ENCODE peak calls at places on chromosome 10, in nine cellular contexts. W, Q, G, Z, Y, I, R, J and O are unnamed samples.

GRCh38 chr10:120607710-120608703 is 151.0 kb downstream of the PLPP4 start:
- DNase-seq in W (peak; percentile 22), Q (no peak), G (no peak), Z (peak; percentile 70), Y (peak; percentile 24), I (no peak), R (no peak), J (peak; percentile 5), O (no peak)

GRCh38 chr10:119655566-119656001 is 4.4 kb downstream of the BAG3 start:
- DNase-seq in W (no peak), Q (no peak), G (no peak), Z (peak; percentile 85), Y (peak; percentile 94), I (peak; percentile 26), R (no peak), J (peak; percentile 96), O (peak; percentile 88)

GRCh38 chr10:104406715-104407517 is 53.3 kb downstream of the CFAP58 start:
- DNase-seq in W (peak; percentile 67), Q (no peak), G (no peak), Z (peak; percentile 48), Y (peak; percentile 73), I (peak; percentile 2), R (no peak), J (peak; percentile 2), O (peak; percentile 50)

GRCh38 chr10:96395931-96396877 is 37.4 kb upstream of the OPALIN start:
- DNase-seq in W (peak; percentile 73), Q (peak; percentile 13), G (peak; percentile 64), Z (peak; percentile 73), Y (peak; percentile 77), I (peak; percentile 11), R (peak; percentile 17), J (peak; percentile 62), O (peak; percentile 67)

GRCh38 chr10:118939216-118940007 is 90.1 kb upstream of the NANOS1 start:
- DNase-seq in W (no peak), Q (no peak), G (no peak), Z (no peak), Y (peak; percentile 75), I (no peak), R (no peak), J (no peak), O (no peak)

GRCh38 chr10:103395754-103396066 is 565 bp downstream of the ATP5MK start:
- DNase-seq in W (peak; percentile 24), Q (no peak), G (no peak), Z (no peak), Y (peak; percentile 36), I (no peak), R (no peak), J (peak; percentile 55), O (peak; percentile 7)

GRCh38 chr10:60426425-60426824 is 36.8 kb upstream of the ANK3 start:
- DNase-seq in W (peak; percentile 76), Q (no peak), G (no peak), Z (peak; percentile 86), Y (peak; percentile 95), I (no peak), R (no peak), J (peak; percentile 88), O (peak; percentile 94)

GRCh38 chr10:17795088-17795487 is 14.1 kb upstream of the MRC1 start:
- DNase-seq in W (no peak), Q (no peak), G (no peak), Z (no peak), Y (no peak), I (no peak), R (no peak), J (no peak), O (no peak)

GRCh38 chr10:93357680-93358079 is 124.5 kb downstream of the MYOF start:
- DNase-seq in W (no peak), Q (no peak), G (no peak), Z (peak; percentile 11), Y (peak; percentile 46), I (peak; percentile 32), R (no peak), J (peak; percentile 55), O (peak; percentile 32)

GRCh38 chr10:100618091-100618615 is 82.4 kb downstream of the HIF1AN start:
- DNase-seq in W (no peak), Q (no peak), G (no peak), Z (no peak), Y (no peak), I (no peak), R (no peak), J (no peak), O (no peak)

GRCh38 chr10:80659284-80659683 is 121.6 kb downstream of the SH2D4B start:
- DNase-seq in W (no peak), Q (no peak), G (no peak), Z (no peak), Y (no peak), I (no peak), R (no peak), J (no peak), O (no peak)

GRCh38 chr10:93916257-93917063 is 22.7 kb downstream of the SLC35G1 start:
- DNase-seq in W (peak; percentile 69), Q (no peak), G (no peak), Z (peak; percentile 56), Y (peak; percentile 50), I (peak; percentile 49), R (no peak), J (peak; percentile 56), O (peak; percentile 52)

GRCh38 chr10:51090190-51090589 is 15.9 kb downstream of the PRKG1 start:
- DNase-seq in W (no peak), Q (no peak), G (no peak), Z (peak; percentile 44), Y (peak; percentile 57), I (no peak), R (no peak), J (no peak), O (peak; percentile 56)

GRCh38 chr10:11573497-11573896 is 38.0 kb downstream of the USP6NL start:
- DNase-seq in W (peak; percentile 19), Q (no peak), G (no peak), Z (peak; percentile 11), Y (peak; percentile 57), I (no peak), R (no peak), J (peak; percentile 58), O (peak; percentile 63)

GRCh38 chr10:43078986-43079273 is 2.1 kb downstream of the RET start:
- DNase-seq in W (peak; percentile 31), Q (no peak), G (no peak), Z (no peak), Y (peak; percentile 26), I (no peak), R (no peak), J (no peak), O (no peak)

GRCh38 chr10:26697163-26697921 is at the start of gene PDSS1:
- DNase-seq in W (peak; percentile 63), Q (peak; percentile 44), G (peak; percentile 77), Z (peak; percentile 66), Y (peak; percentile 66), I (no peak), R (peak; percentile 44), J (peak; percentile 71), O (peak; percentile 50)

GRCh38 chr10:126060232-126060935 is 164.0 kb downstream of the FANK1 start:
- DNase-seq in W (no peak), Q (no peak), G (no peak), Z (peak; percentile 90), Y (peak; percentile 57), I (no peak), R (peak; percentile 32), J (peak; percentile 96), O (peak; percentile 79)

GRCh38 chr10:71247306-71247705 is 34.9 kb downstream of the UNC5B start:
- DNase-seq in W (no peak), Q (no peak), G (no peak), Z (no peak), Y (no peak), I (no peak), R (no peak), J (no peak), O (no peak)

GRCh38 chr10:131946880-131947279 is 34.8 kb downstream of the BNIP3 start:
- DNase-seq in W (no peak), Q (no peak), G (no peak), Z (no peak), Y (peak; percentile 39), I (no peak), R (no peak), J (no peak), O (no peak)

GRCh38 chr10:22821501-22821900 is 106.4 kb upstream of the ARMC3 start:
- DNase-seq in W (no peak), Q (no peak), G (no peak), Z (no peak), Y (peak; percentile 80), I (no peak), R (no peak), J (peak; percentile 80), O (peak; percentile 86)

GRCh38 chr10:77626266-77626935 is 11.2 kb downstream of the KCNMA1 start:
- DNase-seq in W (no peak), Q (no peak), G (no peak), Z (peak; percentile 49), Y (no peak), I (no peak), R (no peak), J (peak; percentile 52), O (no peak)

GRCh38 chr10:102309916-102310315 is 64.6 kb downstream of the GBF1 start:
- DNase-seq in W (no peak), Q (no peak), G (no peak), Z (no peak), Y (no peak), I (no peak), R (no peak), J (no peak), O (no peak)

GRCh38 chr10:59148701-59149100 is 27.7 kb upstream of the PHYHIPL start:
- DNase-seq in W (no peak), Q (no peak), G (no peak), Z (no peak), Y (no peak), I (no peak), R (no peak), J (no peak), O (no peak)

GRCh38 chr10:123788981-123789380 is 102.6 kb downstream of the CPXM2 start:
- DNase-seq in W (no peak), Q (no peak), G (no peak), Z (no peak), Y (no peak), I (no peak), R (no peak), J (no peak), O (no peak)

GRCh38 chr10:48494073-48494472 is 110.8 kb downstream of the ARHGAP22 start:
- DNase-seq in W (no peak), Q (no peak), G (no peak), Z (peak; percentile 42), Y (no peak), I (peak; percentile 40), R (no peak), J (no peak), O (no peak)

GRCh38 chr10:114179747-114180146 is 594 bp downstream of the TDRD1 start:
- DNase-seq in W (no peak), Q (no peak), G (no peak), Z (no peak), Y (no peak), I (no peak), R (no peak), J (no peak), O (no peak)

GRCh38 chr10:126597206-126597605 is 73.3 kb downstream of the C10orf90 start:
- DNase-seq in W (no peak), Q (no peak), G (no peak), Z (no peak), Y (no peak), I (no peak), R (no peak), J (no peak), O (no peak)

GRCh38 chr10:66926841-66927240 is 1.0 kb downstream of the LRRTM3 start:
- DNase-seq in W (no peak), Q (no peak), G (no peak), Z (no peak), Y (no peak), I (no peak), R (no peak), J (no peak), O (no peak)

GRCh38 chr10:84194424-84195043 is at the start of gene CDHR1:
- DNase-seq in W (peak; percentile 37), Q (peak; percentile 17), G (peak; percentile 35), Z (no peak), Y (no peak), I (no peak), R (no peak), J (no peak), O (no peak)

GRCh38 chr10:4648968-4649367 is 177.0 kb upstream of the AKR1E2 start:
- DNase-seq in W (no peak), Q (no peak), G (no peak), Z (no peak), Y (no peak), I (no peak), R (no peak), J (no peak), O (no peak)

GRCh38 chr10:132319853-132320669 is 11.9 kb upstream of the LRRC27 start:
- DNase-seq in W (peak; percentile 96), Q (no peak), G (no peak), Z (peak; percentile 82), Y (peak; percentile 91), I (no peak), R (peak; percentile 21), J (peak; percentile 94), O (peak; percentile 92)